ENCODE peak calls at places on chromosomes 5 and 9, in seven cellular contexts. O is adrenal gland, D is cardiac fibroblast, T is GM23338, F is mesothelial cell of epicardium, U is progenitor cell of endocrine pancreas, L is neural crest cell. Z is an unnamed sample.

GRCh38 chr5:135973323-135974018 is 18.7 kb upstream of the LECT2 start:
- DNase-seq in U (no peak), O (no peak), F (no peak), L (no peak), D (peak; percentile 76), T (no peak), Z (no peak)

GRCh38 chr5:168908207-168908606 is 329.0 kb upstream of the PANK3 start:
- DNase-seq in L (no peak), F (no peak), U (no peak), T (no peak), D (peak; percentile 54), O (no peak), Z (no peak)

GRCh38 chr9:91253488-91253887 is 108.2 kb downstream of the AUH start:
- DNase-seq in D (no peak), T (peak; percentile 41), U (no peak), O (no peak), F (no peak), L (no peak), Z (no peak)

GRCh38 chr5:158755971-158756370 is 343.7 kb downstream of the EBF1 start:
- DNase-seq in F (no peak), L (no peak), T (no peak), U (no peak), D (no peak), O (no peak), Z (no peak)

GRCh38 chr5:134490255-134490924 is 35.1 kb upstream of the JADE2 start:
- DNase-seq in O (no peak), D (no peak), L (no peak), F (no peak), U (no peak), T (no peak), Z (no peak)

GRCh38 chr5:74538206-74538661 is 102.3 kb downstream of the ENC1 start:
- DNase-seq in L (no peak), D (peak; percentile 95), U (no peak), O (peak; percentile 78), T (no peak), F (no peak), Z (no peak)

GRCh38 chr9:121192959-121193645 is 8.6 kb downstream of the RAB14 start:
- DNase-seq in T (no peak), L (no peak), U (no peak), D (peak; percentile 40), F (no peak), O (no peak), Z (no peak)

GRCh38 chr9:38142201-38142600 is 73.2 kb upstream of the SHB start:
- DNase-seq in F (no peak), L (no peak), O (no peak), T (no peak), D (no peak), U (no peak), Z (no peak)

GRCh38 chr9:91489391-91489899 is 65.8 kb upstream of the NFIL3 start:
- DNase-seq in D (no peak), U (no peak), O (no peak), T (no peak), F (no peak), L (no peak), Z (no peak)

GRCh38 chr5:179362355-179362754 is 17.1 kb upstream of the ADAMTS2 start:
- DNase-seq in O (no peak), F (no peak), D (no peak), L (no peak), U (no peak), T (peak; percentile 56), Z (no peak)

GRCh38 chr5:105587963-105588662 is 2025.5 kb upstream of the NUDT12 start:
- DNase-seq in T (no peak), D (no peak), U (no peak), F (no peak), L (no peak), O (no peak), Z (no peak)

GRCh38 chr5:82748688-82749091 is 328.5 kb downstream of the TMEM167A start:
- DNase-seq in U (no peak), T (no peak), O (no peak), F (no peak), L (no peak), D (peak; percentile 44), Z (no peak)

GRCh38 chr5:79527431-79527830 is 13.5 kb upstream of the HOMER1 start:
- DNase-seq in O (no peak), U (no peak), F (no peak), L (no peak), D (no peak), T (no peak), Z (no peak)

GRCh38 chr5:169861934-169862333 is 118.4 kb downstream of the INSYN2B start:
- DNase-seq in U (no peak), O (no peak), L (no peak), D (peak; percentile 82), T (no peak), F (no peak), Z (no peak)

GRCh38 chr5:6900828-6901227 is 187.6 kb downstream of the TENT4A start:
- DNase-seq in O (no peak), D (no peak), L (no peak), T (peak; percentile 14), F (no peak), U (peak; percentile 18), Z (no peak)

GRCh38 chr9:124894741-124895170 is 32.8 kb downstream of the ARPC5L start:
- DNase-seq in L (no peak), D (peak; percentile 73), U (no peak), T (peak; percentile 77), O (no peak), F (no peak), Z (no peak)

GRCh38 chr9:137434498-137435380 is 6.4 kb downstream of the ENTPD8 start:
- DNase-seq in T (no peak), U (peak; percentile 10), F (peak; percentile 23), O (no peak), D (no peak), L (no peak), Z (no peak)

GRCh38 chr5:68077349-68077894 is 138.1 kb upstream of the PIK3R1 start:
- DNase-seq in D (no peak), O (no peak), F (no peak), L (no peak), U (no peak), T (no peak), Z (no peak)

GRCh38 chr5:133952729-133953567 is 15.5 kb downstream of the C5orf15 start:
- DNase-seq in L (no peak), U (no peak), D (peak; percentile 98), O (peak; percentile 81), F (no peak), T (no peak), Z (no peak)

GRCh38 chr5:163938595-163938994 is 433.2 kb downstream of the MAT2B start:
- DNase-seq in L (no peak), F (no peak), D (peak; percentile 20), O (no peak), U (no peak), T (no peak), Z (no peak)

GRCh38 chr5:154157483-154158378 is 32.8 kb upstream of the GALNT10 start:
- DNase-seq in F (no peak), U (no peak), O (no peak), D (no peak), T (peak; percentile 76), L (peak; percentile 9), Z (no peak)

GRCh38 chr9:70625078-70625477 is 210.6 kb upstream of the KLF9 start:
- DNase-seq in F (no peak), D (no peak), T (peak; percentile 55), L (no peak), U (no peak), O (no peak), Z (no peak)

GRCh38 chr5:172491481-172491880 is 37.2 kb upstream of the SH3PXD2B start:
- DNase-seq in O (no peak), F (no peak), L (no peak), T (no peak), D (no peak), U (no peak), Z (no peak)

GRCh38 chr9:20043461-20043860 is 254.6 kb upstream of the SLC24A2 start:
- DNase-seq in F (no peak), U (no peak), T (no peak), D (no peak), L (no peak), O (no peak), Z (no peak)
- TF ChIP-seq CTCF in F (no peak), U (no peak), T (no peak), D (no peak), L (no peak), O (no peak), Z (no peak)

DNA sequence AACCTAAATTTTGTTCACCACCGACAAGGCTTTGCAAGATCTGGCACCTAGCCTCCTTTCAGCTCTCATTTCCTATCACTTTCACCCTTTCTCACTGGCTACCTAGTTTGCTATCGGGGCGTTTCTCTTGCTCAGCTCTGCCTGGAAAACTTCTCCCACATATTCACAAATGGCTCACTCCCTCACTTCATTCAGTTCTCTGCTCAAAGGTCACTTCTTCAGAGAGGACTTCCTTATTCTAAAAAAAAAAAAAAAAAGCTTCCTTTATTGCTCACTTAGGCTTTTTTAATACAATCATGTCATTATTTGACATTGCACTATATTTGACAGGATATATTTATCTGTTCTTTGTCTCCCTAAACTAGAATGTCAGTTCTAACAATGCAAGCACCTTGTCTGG is 2.0 kb upstream of the SLC25A46 start:
- DNase-seq in U (no peak), T (no peak), F (no peak), D (no peak), O (no peak), L (no peak), Z (no peak)
- TF ChIP-seq CTCF in U (no peak), T (no peak), F (no peak), D (no peak), O (no peak), L (no peak), Z (no peak)

GRCh38 chr9:108125541-108125940 is 636.0 kb upstream of the KLF4 start:
- DNase-seq in D (no peak), O (no peak), T (peak; percentile 63), F (no peak), U (no peak), L (no peak), Z (no peak)
- TF ChIP-seq CTCF in D (peak; percentile 53), O (no peak), T (peak; percentile 79), F (no peak), U (peak; percentile 25), L (peak; percentile 42), Z (no peak)

DNA sequence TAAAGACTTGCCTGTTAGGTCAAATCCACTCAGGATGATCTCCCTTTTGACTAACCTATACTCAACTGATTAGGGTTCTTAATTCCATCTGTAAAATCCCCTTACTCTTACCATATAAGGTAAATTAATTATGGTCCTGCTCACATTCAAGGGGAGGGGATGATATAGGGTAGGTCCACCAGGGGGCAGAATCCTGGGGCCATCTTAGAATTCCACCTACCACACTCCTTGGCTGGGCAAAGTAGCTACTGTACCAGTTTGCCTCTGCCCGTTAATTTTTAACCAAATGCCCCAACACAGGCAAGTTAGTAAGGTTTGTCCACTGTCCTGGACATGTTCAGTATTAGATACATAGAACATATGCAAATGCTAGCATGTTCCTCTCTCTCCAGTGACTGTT is 262.4 kb downstream of the SEMA5A start:
- DNase-seq in U (no peak), D (no peak), F (no peak), T (peak; percentile 24), O (no peak), L (no peak), Z (no peak)
- TF ChIP-seq CTCF in U (peak; percentile 16), D (peak; percentile 7), F (no peak), T (peak; percentile 53), O (no peak), L (no peak), Z (no peak)

GRCh38 chr5:93092349-93093105 is 488.5 kb downstream of the NR2F1-AS1 start:
- DNase-seq in U (no peak), D (peak; percentile 80), O (no peak), L (no peak), T (no peak), F (no peak), Z (no peak)
- TF ChIP-seq CTCF in U (no peak), D (peak; percentile 41), O (no peak), L (no peak), T (no peak), F (no peak), Z (no peak)